ENCODE peak calls at places on chromosome 20, in five cellular contexts. N is IMR-90, R is left lung, V is spleen, M is prostate gland. L is an unnamed sample.

GRCh38 chr20:17896771-17897369 is 71.7 kb downstream of the SNX5 start:
- DNase-seq in M (no peak), R (no peak), V (no peak), N (no peak), L (no peak)

GRCh38 chr20:59664389-59665055 is 60.2 kb downstream of the PHACTR3 start:
- DNase-seq in V (peak), R (no peak), M (no peak), N (no peak), L (no peak)

GRCh38 chr20:47576516-47577033 is 74.9 kb downstream of the NCOA3 start:
- DNase-seq in V (no peak), N (peak), M (peak), R (peak), L (peak)

GRCh38 chr20:43037605-43038309 is 151.9 kb downstream of the PTPRT start:
- DNase-seq in N (no peak), R (no peak), M (no peak), V (no peak), L (no peak)

GRCh38 chr20:10609726-10610125 is 64.1 kb downstream of the JAG1 start:
- DNase-seq in V (no peak), N (peak), M (no peak), R (no peak), L (no peak)

GRCh38 chr20:9025643-9026042 is 43.2 kb upstream of the PLCB4 start:
- DNase-seq in N (peak), R (no peak), M (no peak), V (no peak), L (no peak)

GRCh38 chr20:51480507-51481270 is 61.8 kb downstream of the NFATC2 start:
- DNase-seq in N (no peak), M (no peak), V (peak), R (no peak), L (no peak)

GRCh38 chr20:63032861-63033634 is 26.3 kb upstream of the BHLHE23 start:
- DNase-seq in M (no peak), V (peak), N (no peak), R (peak), L (no peak)

GRCh38 chr20:57754190-57754589 is 44.4 kb upstream of the PMEPA1 start:
- DNase-seq in M (no peak), N (no peak), V (no peak), R (no peak), L (no peak)

GRCh38 chr20:16444056-16444777 is 129.0 kb downstream of the KIF16B start:
- DNase-seq in N (peak), V (no peak), M (no peak), R (no peak), L (no peak)

GRCh38 chr20:19934792-19935491 is 82.2 kb upstream of the NAA20 start:
- DNase-seq in M (peak), N (no peak), V (no peak), R (peak), L (peak)

GRCh38 chr20:20363449-20364015 is 4.4 kb upstream of the INSM1 start:
- DNase-seq in V (no peak), N (no peak), R (no peak), M (no peak), L (no peak)

GRCh38 chr20:25197870-25198190 is 2.3 kb downstream of the ENTPD6 start:
- DNase-seq in R (no peak), V (no peak), N (no peak), M (no peak), L (no peak)

GRCh38 chr20:62219101-62219991 is 732 bp downstream of the HRH3 start:
- DNase-seq in R (no peak), N (no peak), V (no peak), M (no peak), L (no peak)

GRCh38 chr20:39767352-39767751 is 805.2 kb downstream of the DHX35 start:
- DNase-seq in V (no peak), N (no peak), M (no peak), R (no peak), L (no peak)

GRCh38 chr20:61803903-61804804 is 261.5 kb downstream of the TAF4 start:
- DNase-seq in N (peak), M (no peak), V (peak), R (no peak), L (peak)

GRCh38 chr20:54021446-54022235 is 48.8 kb downstream of the BCAS1 start:
- DNase-seq in M (no peak), R (no peak), V (no peak), N (no peak), L (no peak)

GRCh38 chr20:59147197-59147596 is 16.4 kb upstream of the ZNF831 start:
- DNase-seq in N (no peak), V (peak), R (no peak), M (no peak), L (no peak)

GRCh38 chr20:32518593-32519366 is 66.4 kb downstream of the NOL4L start:
- DNase-seq in M (no peak), R (no peak), N (no peak), V (peak), L (no peak)

GRCh38 chr20:278607-279571 is 11.7 kb downstream of the C20orf96 start:
- DNase-seq in N (no peak), M (no peak), V (no peak), R (no peak), L (peak)

GRCh38 chr20:57724610-57725405 is 15.0 kb upstream of the PMEPA1 start:
- DNase-seq in V (no peak), M (no peak), R (no peak), N (no peak), L (no peak)

GRCh38 chr20:51183443-51183842 is 160.5 kb upstream of the KCNG1 start:
- DNase-seq in R (no peak), M (no peak), N (no peak), V (no peak), L (no peak)

GRCh38 chr20:4795394-4795793 is 73.7 kb downstream of the PRND start:
- DNase-seq in R (no peak), M (no peak), V (no peak), N (peak), L (no peak)

GRCh38 chr20:29878777-29879442 is 1378.6 kb upstream of the DEFB115 start:
- DNase-seq in V (peak), R (no peak), M (no peak), N (no peak), L (no peak)

GRCh38 chr20:58084966-58085365 is 143.5 kb downstream of the ANKRD60 start:
- DNase-seq in V (no peak), M (peak), N (no peak), R (no peak), L (no peak)

GRCh38 chr20:58854638-58855471 is 2.3 kb downstream of the GNAS start:
- DNase-seq in M (no peak), V (no peak), R (no peak), N (no peak), L (no peak)

GRCh38 chr20:32227744-32228688 is 20.3 kb downstream of the POFUT1 start:
- DNase-seq in R (peak), N (no peak), V (peak), M (peak), L (no peak)

GRCh38 chr20:45229264-45230056 is 8.3 kb downstream of the SEMG2 start:
- DNase-seq in R (peak), M (no peak), V (peak), N (no peak), L (peak)
- TF ChIP-seq CTCF in R (peak), M (peak), V (peak), N (peak), L (no peak)

GRCh38 chr20:36885355-36885754 is 9.4 kb downstream of the TLDC2 start:
- DNase-seq in V (no peak), N (no peak), M (no peak), R (no peak), L (no peak)

GRCh38 chr20:36890586-36890985 is 14.6 kb downstream of the TLDC2 start:
- DNase-seq in N (no peak), R (no peak), M (peak), V (no peak), L (no peak)

GRCh38 chr20:36888880-36889516 is 13.1 kb downstream of the TLDC2 start:
- DNase-seq in M (no peak), R (no peak), V (no peak), N (no peak), L (no peak)

GRCh38 chr20:36886859-36887778 is 11.2 kb downstream of the TLDC2 start:
- DNase-seq in R (peak), M (peak), N (peak), V (peak), L (peak)

GRCh38 chr20:36887779-36888133 is 11.8 kb downstream of the TLDC2 start:
- DNase-seq in N (no peak), V (no peak), R (no peak), M (no peak), L (peak)
- H3K4me3 ChIP-seq in N (no peak), V (no peak), R (no peak), M (no peak), L (no peak)

GRCh38 chr20:34580588-34580940 is 22.0 kb downstream of the MAP1LC3A start:
- DNase-seq in M (no peak), R (no peak), V (no peak), N (no peak), L (no peak)

GRCh38 chr20:34578040-34578439 is 19.5 kb downstream of the MAP1LC3A start:
- DNase-seq in V (no peak), R (no peak), N (peak), M (no peak), L (no peak)

GRCh38 chr20:34579936-34580587 is 21.5 kb downstream of the MAP1LC3A start:
- DNase-seq in R (no peak), M (no peak), V (no peak), N (peak), L (no peak)

GRCh38 chr20:34579191-34579661 is 20.7 kb downstream of the MAP1LC3A start:
- DNase-seq in M (peak), R (no peak), V (no peak), N (peak), L (no peak)

GRCh38 chr20:34578521-34579147 is 20.1 kb downstream of the MAP1LC3A start:
- DNase-seq in M (no peak), R (no peak), N (no peak), V (no peak), L (no peak)
- H3K27ac ChIP-seq in M (no peak), R (no peak), N (no peak), V (no peak), L (no peak)

GRCh38 chr20:45153756-45154155 is 20.9 kb upstream of the PI3 start:
- DNase-seq in V (no peak), N (no peak), R (no peak), M (no peak), L (no peak)

GRCh38 chr20:45156728-45157127 is 18.0 kb upstream of the PI3 start:
- DNase-seq in N (no peak), V (no peak), M (no peak), R (no peak), L (no peak)

GRCh38 chr20:45153147-45153546 is 21.6 kb upstream of the PI3 start:
- DNase-seq in V (no peak), R (no peak), N (no peak), M (no peak), L (peak)

GRCh38 chr20:45157977-45158376 is 16.7 kb upstream of the PI3 start:
- DNase-seq in V (no peak), M (peak), N (peak), R (no peak), L (no peak)

GRCh38 chr20:45154183-45154582 is 20.5 kb upstream of the PI3 start:
- DNase-seq in N (peak), R (no peak), V (no peak), M (no peak), L (no peak)
- TF ChIP-seq CTCF in N (peak), R (no peak), V (no peak), M (no peak), L (no peak)

GRCh38 chr20:41316009-41316408 is 1.5 kb downstream of the ZHX3 start:
- DNase-seq in M (no peak), R (no peak), N (no peak), V (no peak), L (no peak)
- H3K4me3 ChIP-seq in M (no peak), R (no peak), N (peak), V (no peak), L (peak)

GRCh38 chr20:49540696-49541435 is 27.1 kb downstream of the PTGIS start:
- DNase-seq in N (no peak), R (no peak), V (no peak), M (no peak), L (no peak)

GRCh38 chr20:49543071-49543857 is 24.7 kb downstream of the PTGIS start:
- DNase-seq in V (no peak), R (no peak), M (no peak), N (no peak), L (no peak)

GRCh38 chr20:49543858-49544437 is 24.0 kb downstream of the PTGIS start:
- DNase-seq in R (no peak), M (no peak), N (no peak), V (no peak), L (no peak)

GRCh38 chr20:49541733-49542513 is 26.0 kb downstream of the PTGIS start:
- DNase-seq in N (peak), V (no peak), M (peak), R (peak), L (peak)

GRCh38 chr20:49542514-49542991 is 25.4 kb downstream of the PTGIS start:
- DNase-seq in R (no peak), M (no peak), N (no peak), V (no peak), L (no peak)
- H3K27ac ChIP-seq in R (no peak), M (no peak), N (no peak), V (no peak), L (no peak)

DNA sequence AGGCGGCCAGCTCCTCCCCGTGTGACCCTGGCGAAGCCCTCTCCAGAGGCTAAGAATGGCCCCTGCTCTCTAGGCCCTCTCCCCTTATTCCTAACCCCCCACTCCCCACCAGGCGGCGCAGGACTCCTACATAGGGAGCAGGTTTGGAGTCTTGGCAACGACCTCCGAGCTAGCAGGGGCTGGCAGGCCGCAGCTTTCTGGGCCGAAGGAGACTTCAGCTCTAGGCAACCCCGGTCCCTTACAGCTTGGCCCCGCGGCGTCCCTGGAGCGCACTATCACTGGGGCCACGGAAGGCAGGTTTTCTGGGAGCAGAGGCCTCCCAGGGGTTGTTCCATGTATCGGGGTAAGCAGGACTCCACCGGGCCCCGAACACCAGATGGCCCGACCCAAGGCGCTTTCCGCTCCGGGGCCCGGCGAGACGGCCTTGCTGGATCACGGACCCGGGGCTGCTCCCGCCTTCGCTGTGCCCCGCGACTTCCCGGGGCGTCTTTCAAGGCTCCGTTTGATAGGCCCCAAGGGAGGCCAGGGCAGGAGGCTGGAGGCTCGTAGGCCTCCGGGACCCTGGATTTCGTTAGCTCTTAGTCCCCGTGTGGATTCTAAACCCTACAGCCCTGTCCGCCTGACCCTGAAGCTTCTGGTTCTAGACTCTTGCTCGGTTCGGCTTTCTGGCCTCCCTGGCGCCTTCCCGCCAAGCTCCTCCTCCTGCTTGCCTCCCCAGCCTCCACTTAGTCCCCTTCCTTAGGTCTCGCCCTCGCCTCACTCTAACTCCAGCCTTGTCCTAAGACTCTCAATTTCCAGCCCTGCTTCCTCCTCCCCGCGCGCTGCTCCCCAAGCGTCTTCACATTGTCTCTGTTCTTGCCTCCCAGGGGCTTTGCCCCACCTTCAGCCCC is 1.9 kb downstream of the SLC32A1 start:
- DNase-seq in R (no peak), M (no peak), N (peak), V (no peak), L (no peak)
- TF ChIP-seq CTCF in R (no peak), M (no peak), N (peak), V (peak), L (no peak)

GRCh38 chr20:3461911-3462677 is 8.7 kb upstream of the ATRN start:
- DNase-seq in R (no peak), M (no peak), V (no peak), N (no peak), L (peak)
- H3K4me3 ChIP-seq in R (no peak), M (no peak), V (no peak), N (no peak), L (no peak)

DNA sequence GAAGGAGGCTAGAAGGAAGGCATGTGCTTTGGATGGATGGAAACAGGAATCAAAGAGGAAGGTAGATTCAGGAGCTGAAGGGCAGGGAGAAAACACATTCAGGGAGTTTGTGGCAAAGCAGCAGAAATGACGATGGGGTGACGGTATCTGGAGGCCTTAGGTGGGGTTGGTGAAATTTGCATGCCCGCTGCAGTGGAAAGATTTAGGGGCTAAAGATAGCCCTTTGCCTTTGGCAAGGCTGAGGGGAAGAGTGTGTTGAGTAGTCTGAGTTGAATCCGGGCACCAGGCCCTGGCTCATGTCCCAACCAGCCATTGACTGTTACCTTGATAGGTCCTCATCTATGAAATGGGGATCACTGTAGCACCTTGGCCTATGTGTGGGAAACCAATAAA is 1.3 kb downstream of the GZF1 start:
- DNase-seq in M (no peak), R (no peak), N (no peak), V (no peak), L (peak)
- H3K27ac ChIP-seq in M (no peak), R (peak), N (no peak), V (peak), L (no peak)